ENCODE peak calls at places on chromosome 1, in six cellular contexts. U, A, B, N, O and X are unnamed samples.

GRCh38 chr1:203506821-203507220 is 12.9 kb downstream of the OPTC start:
- DNase-seq in U (no peak), A (no peak), B (no peak), N (no peak), O (no peak), X (no peak)

GRCh38 chr1:119947468-119947867 is 51.2 kb upstream of the ADAM30 start:
- DNase-seq in U (no peak), A (peak), B (no peak), N (no peak), O (peak), X (no peak)

GRCh38 chr1:96927125-96927524 is 205.5 kb downstream of the PTBP2 start:
- DNase-seq in U (peak), A (peak), B (no peak), N (no peak), O (no peak), X (no peak)

GRCh38 chr1:230798491-230798890 is 51.3 kb downstream of the CAPN9 start:
- DNase-seq in U (no peak), A (no peak), B (no peak), N (no peak), O (no peak), X (no peak)

GRCh38 chr1:61253059-61253735 is 170.8 kb downstream of the NFIA start:
- DNase-seq in U (no peak), A (peak), B (no peak), N (peak), O (peak), X (no peak)

GRCh38 chr1:41495171-41495948 is 10.9 kb upstream of the EDN2 start:
- DNase-seq in U (peak), A (peak), B (no peak), N (no peak), O (peak), X (peak)

GRCh38 chr1:26694185-26694572 is 1.6 kb upstream of the ARID1A start:
- DNase-seq in U (peak), A (no peak), B (peak), N (no peak), O (peak), X (no peak)

GRCh38 chr1:43668956-43669355 is 19.0 kb downstream of the KDM4A start:
- DNase-seq in U (no peak), A (peak), B (no peak), N (no peak), O (peak), X (no peak)

GRCh38 chr1:227621211-227621610 is 57.9 kb downstream of the ZNF678 start:
- DNase-seq in U (no peak), A (no peak), B (no peak), N (no peak), O (no peak), X (no peak)

GRCh38 chr1:94081566-94082344 is 39.2 kb downstream of the ABCA4 start:
- DNase-seq in U (no peak), A (peak), B (no peak), N (no peak), O (peak), X (no peak)

GRCh38 chr1:94854458-94855306 is 34.5 kb downstream of the SLC44A3 start:
- DNase-seq in U (peak), A (peak), B (peak), N (peak), O (peak), X (peak)

GRCh38 chr1:16254263-16254948 is 17.4 kb upstream of the CPLANE2 start:
- DNase-seq in U (no peak), A (peak), B (no peak), N (peak), O (no peak), X (no peak)

GRCh38 chr1:19861034-19861433 is 21.2 kb upstream of the OTUD3 start:
- DNase-seq in U (no peak), A (peak), B (no peak), N (no peak), O (no peak), X (no peak)

GRCh38 chr1:236553370-236553769 is 29.6 kb downstream of the LGALS8 start:
- DNase-seq in U (no peak), A (no peak), B (no peak), N (no peak), O (no peak), X (no peak)

GRCh38 chr1:239337776-239338435 is 48.5 kb upstream of the CHRM3 start:
- DNase-seq in U (no peak), A (no peak), B (no peak), N (no peak), O (no peak), X (no peak)

GRCh38 chr1:241612533-241613505 is 27.4 kb downstream of the CHML start:
- DNase-seq in U (peak), A (peak), B (no peak), N (peak), O (peak), X (no peak)

GRCh38 chr1:27403065-27403726 is 10.8 kb downstream of the GPR3 start:
- DNase-seq in U (peak), A (peak), B (no peak), N (peak), O (peak), X (peak)

GRCh38 chr1:73930293-73930692 is 267.7 kb downstream of the LRRIQ3 start:
- DNase-seq in U (no peak), A (no peak), B (no peak), N (no peak), O (no peak), X (no peak)

GRCh38 chr1:8970870-8971337 is 25.2 kb downstream of the CA6 start:
- DNase-seq in U (no peak), A (no peak), B (no peak), N (no peak), O (no peak), X (no peak)

GRCh38 chr1:91929246-91929645 is 20.0 kb upstream of the BRDT start:
- DNase-seq in U (peak), A (no peak), B (no peak), N (no peak), O (peak), X (peak)

GRCh38 chr1:10586125-10586524 is 111.4 kb downstream of the PEX14 start:
- DNase-seq in U (no peak), A (no peak), B (no peak), N (peak), O (no peak), X (no peak)

GRCh38 chr1:58768971-58769808 is 14.7 kb downstream of the JUN start:
- DNase-seq in U (peak), A (peak), B (peak), N (peak), O (peak), X (peak)

GRCh38 chr1:105102385-105102784 is 1352.7 kb downstream of the AMY1C start:
- DNase-seq in U (peak), A (no peak), B (no peak), N (no peak), O (no peak), X (no peak)
- H2BK120ac ChIP-seq in U (no peak), A (no peak), B (no peak), N (no peak), O (no peak), X (no peak)

DNA sequence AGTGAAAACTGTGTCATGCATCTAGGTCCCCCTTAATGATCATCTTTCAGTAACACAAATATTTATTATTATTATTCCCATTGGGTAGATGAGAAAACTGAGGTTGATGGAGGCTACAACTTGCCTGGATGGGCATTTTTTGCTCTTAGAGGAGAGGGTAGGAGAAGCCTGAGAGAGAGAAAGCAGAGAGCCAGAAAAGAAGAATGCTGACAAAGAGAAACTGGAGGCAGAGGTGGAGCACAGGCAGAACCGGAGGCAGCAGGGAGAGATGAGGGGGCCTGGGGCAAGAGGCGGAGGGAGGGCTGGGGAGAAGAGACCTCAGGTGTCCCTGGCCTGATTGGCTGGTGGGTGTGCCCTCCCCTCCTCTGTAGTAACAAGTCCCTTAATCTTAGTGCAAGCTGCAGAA is 4.1 kb downstream of the BLACAT1 start:
- DNase-seq in U (peak), A (no peak), B (no peak), N (no peak), O (no peak), X (peak)
- H2BK5ac ChIP-seq in U (no peak), A (no peak), B (no peak), N (no peak), O (no peak), X (no peak)

GRCh38 chr1:12552951-12553921 is 64.8 kb downstream of the DHRS3 start:
- DNase-seq in U (peak), A (no peak), B (no peak), N (peak), O (no peak), X (no peak)
- H2BK120ac ChIP-seq in U (no peak), A (peak), B (no peak), N (no peak), O (no peak), X (no peak)

GRCh38 chr1:161314201-161314981 is at the start of gene SDHC:
- DNase-seq in U (peak), A (peak), B (peak), N (peak), O (peak), X (peak)
- H2BK5ac ChIP-seq in U (no peak), A (peak), B (no peak), N (peak), O (peak), X (peak)

DNA sequence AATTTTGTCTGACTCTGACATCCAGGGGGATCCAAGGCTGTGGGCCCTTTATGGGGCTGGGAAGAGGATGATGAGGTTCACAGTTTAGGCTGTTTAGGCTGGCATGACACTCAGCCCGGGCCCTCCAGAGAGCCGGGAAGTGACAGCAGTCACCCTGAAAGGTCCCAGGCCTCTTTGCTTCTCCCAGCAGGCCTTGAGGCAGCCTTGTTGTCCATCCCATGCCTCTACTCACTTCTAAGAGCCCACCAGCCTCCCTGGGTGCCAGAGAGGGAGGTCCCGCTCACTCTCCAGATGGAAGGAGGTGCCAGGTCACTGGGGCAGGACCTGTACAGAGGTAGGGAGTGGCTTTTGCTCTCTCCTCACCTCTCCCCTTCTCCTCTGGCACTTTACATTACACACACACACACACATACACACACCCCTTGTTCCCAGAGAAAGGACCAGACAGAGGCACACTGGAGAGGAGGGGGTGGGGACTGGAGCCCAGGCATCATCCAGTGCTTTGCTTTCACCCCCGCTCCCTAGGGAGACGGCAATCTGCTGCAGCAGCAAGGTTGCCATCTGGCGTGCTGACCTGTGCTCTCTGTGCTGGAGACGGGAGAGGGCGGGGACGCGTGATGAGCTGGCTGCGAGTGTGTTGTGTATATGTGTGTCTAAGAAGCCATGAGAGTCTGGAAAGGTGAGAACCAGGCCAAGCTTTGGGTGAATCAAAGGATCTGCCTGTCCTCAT is 4.6 kb downstream of the KLHDC8A start:
- DNase-seq in U (peak), A (peak), B (no peak), N (no peak), O (peak), X (peak)
- H2BK120ac ChIP-seq in U (no peak), A (no peak), B (no peak), N (no peak), O (no peak), X (no peak)

GRCh38 chr1:199242162-199242561 is 603.3 kb downstream of the PTPRC start:
- DNase-seq in U (no peak), A (no peak), B (no peak), N (no peak), O (no peak), X (no peak)
- H2BK5ac ChIP-seq in U (no peak), A (no peak), B (no peak), N (no peak), O (no peak), X (no peak)

GRCh38 chr1:87367549-87367948 is 38.9 kb downstream of the LMO4 start:
- DNase-seq in U (no peak), A (no peak), B (no peak), N (no peak), O (no peak), X (no peak)

GRCh38 chr1:87362834-87363426 is 34.2 kb downstream of the LMO4 start:
- DNase-seq in U (no peak), A (peak), B (no peak), N (no peak), O (no peak), X (no peak)

GRCh38 chr1:87369736-87370135 is 41.1 kb downstream of the LMO4 start:
- DNase-seq in U (peak), A (no peak), B (no peak), N (no peak), O (no peak), X (no peak)

GRCh38 chr1:87370519-87370918 is 41.8 kb downstream of the LMO4 start:
- DNase-seq in U (peak), A (no peak), B (no peak), N (no peak), O (peak), X (no peak)

GRCh38 chr1:87368907-87369306 is 40.2 kb downstream of the LMO4 start:
- DNase-seq in U (no peak), A (no peak), B (no peak), N (no peak), O (no peak), X (no peak)
- H2BK120ac ChIP-seq in U (no peak), A (no peak), B (no peak), N (no peak), O (no peak), X (no peak)

DNA sequence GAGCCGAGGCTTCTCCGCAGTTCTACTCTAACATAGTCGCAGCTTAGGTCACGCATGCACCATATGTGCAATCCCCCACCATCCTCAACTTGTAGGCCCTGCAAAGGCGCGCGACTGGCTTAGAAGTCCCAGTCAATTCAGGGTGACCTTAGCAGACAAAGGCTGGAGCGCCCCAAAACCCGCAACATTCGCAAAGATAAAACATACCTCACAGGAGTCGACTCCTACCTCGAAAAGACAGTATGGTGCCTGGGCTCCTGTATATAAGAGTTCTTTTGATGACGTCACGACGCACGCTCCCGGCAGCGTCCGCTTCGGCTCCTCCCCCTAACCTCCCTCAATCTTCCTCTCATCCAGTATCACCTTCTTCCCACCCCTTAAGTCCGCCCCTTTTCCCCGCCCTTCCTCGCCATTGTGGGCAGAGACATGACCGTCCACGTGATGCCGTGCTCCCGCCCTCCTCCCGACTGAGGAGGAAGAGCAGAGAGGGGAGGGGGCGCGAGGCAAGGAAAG is at the start of gene GAS5:
- DNase-seq in U (peak), A (peak), B (peak), N (peak), O (peak), X (peak)
- H2BK5ac ChIP-seq in U (peak), A (peak), B (peak), N (peak), O (peak), X (peak)

GRCh38 chr1:182616130-182617074 is 12.2 kb upstream of the RGS16 start:
- DNase-seq in U (peak), A (peak), B (peak), N (no peak), O (peak), X (peak)
- H2BK120ac ChIP-seq in U (no peak), A (no peak), B (no peak), N (peak), O (no peak), X (no peak)